ENCODE peak calls at places on chromosomes 1 and 21, in eight cellular contexts. K is lung; S is uterus; Q is breast epithelium; L is mammary epithelial cell; Y is Peyer's patch; N is aorta; O is CD8-positive, alpha-beta memory T cell. D is an unnamed sample. For H3K4me1, the result is how much of the 10 kb centered on the place peaks cover.

GRCh38 chr1:182095946-182096345 is 34.4 kb upstream of the ZNF648 start:
- DNase-seq in Q (no peak), N (no peak), L (peak), Y (no peak), S (no peak), O (no peak), K (no peak), D (no peak)

GRCh38 chr1:231695439-231696255 is 69.1 kb downstream of the DISC1 start:
- DNase-seq in Y (no peak), L (no peak), N (no peak), K (no peak), Q (no peak), O (no peak), S (no peak), D (no peak)

GRCh38 chr1:232591344-232591743 is 38.6 kb downstream of the SIPA1L2 start:
- DNase-seq in Q (no peak), N (no peak), Y (no peak), K (no peak), L (no peak), O (no peak), S (no peak), D (no peak)

GRCh38 chr1:2826736-2827292 is 25.3 kb upstream of the TTC34 start:
- DNase-seq in Y (no peak), O (no peak), N (peak), K (no peak), S (no peak), Q (no peak), L (no peak), D (no peak)

GRCh38 chr1:229874150-229874549 is 192.9 kb upstream of the GALNT2 start:
- DNase-seq in S (no peak), O (no peak), L (peak), N (no peak), Y (no peak), K (no peak), Q (no peak), D (no peak)

GRCh38 chr1:19096036-19096833 is 113.8 kb downstream of the UBR4 start:
- DNase-seq in O (no peak), N (no peak), S (no peak), K (peak), Y (peak), Q (no peak), L (peak), D (peak)

GRCh38 chr1:71717186-71717585 is 565.2 kb downstream of the NEGR1 start:
- DNase-seq in O (no peak), L (no peak), Q (no peak), Y (no peak), N (no peak), S (no peak), K (no peak), D (no peak)

GRCh38 chr21:32516729-32517649 is 68.3 kb downstream of the TCP10L start:
- DNase-seq in N (no peak), L (peak), Q (no peak), O (no peak), S (no peak), Y (no peak), K (no peak), D (no peak)

GRCh38 chr1:202501281-202501680 is 152.8 kb downstream of the PPP1R12B start:
- DNase-seq in L (peak), O (no peak), S (no peak), Y (no peak), Q (no peak), N (no peak), K (no peak), D (no peak)

GRCh38 chr1:51323778-51324177 is 6.6 kb downstream of the TTC39A start:
- DNase-seq in N (no peak), K (no peak), S (no peak), L (no peak), O (no peak), Y (no peak), Q (no peak), D (no peak)

GRCh38 chr1:98963359-98963758 is 41.3 kb downstream of the PLPPR5 start:
- DNase-seq in O (no peak), L (no peak), N (no peak), S (no peak), K (no peak), Y (no peak), Q (no peak), D (no peak)

GRCh38 chr1:94884101-94884875 is 42.6 kb downstream of the CNN3 start:
- DNase-seq in Q (peak), S (peak), L (peak), N (no peak), Y (no peak), K (no peak), O (no peak), D (peak)

GRCh38 chr1:17013598-17014320 is 2.0 kb upstream of the ATP13A2 start:
- DNase-seq in S (no peak), O (no peak), K (peak), L (peak), N (no peak), Q (no peak), Y (peak), D (no peak)

GRCh38 chr21:46180079-46180722 is 4.1 kb downstream of the SPATC1L start:
- DNase-seq in O (no peak), N (no peak), L (no peak), K (no peak), Y (peak), Q (no peak), S (no peak), D (no peak)

GRCh38 chr1:119611701-119612113 is 36.4 kb downstream of the ZNF697 start:
- DNase-seq in Y (peak), S (peak), Q (peak), N (peak), O (peak), K (peak), L (peak), D (peak)

GRCh38 chr1:114088392-114089299 is 65.0 kb downstream of the SYT6 start:
- DNase-seq in Q (no peak), O (no peak), S (no peak), Y (no peak), L (peak), K (no peak), N (no peak), D (no peak)

GRCh38 chr1:9235123-9235513 is 544 bp downstream of the H6PD start:
- DNase-seq in S (no peak), Y (no peak), N (no peak), Q (no peak), O (no peak), L (peak), K (no peak), D (no peak)

GRCh38 chr1:233290609-233291008 is 4.9 kb downstream of the PCNX2 start:
- DNase-seq in L (no peak), Q (no peak), Y (no peak), S (no peak), O (no peak), N (no peak), K (no peak), D (no peak)

GRCh38 chr1:241636291-241636690 is 3.9 kb downstream of the CHML start:
- DNase-seq in Y (no peak), O (no peak), K (no peak), N (no peak), S (no peak), Q (no peak), L (no peak), D (no peak)

GRCh38 chr21:30257773-30258172 is 25.0 kb downstream of the KRTAP24-1 start:
- DNase-seq in O (no peak), Y (peak), L (peak), Q (no peak), K (no peak), N (no peak), S (no peak), D (no peak)

GRCh38 chr1:66533804-66534745 is at the start of gene SGIP1:
- DNase-seq in S (peak), Y (peak), L (no peak), O (no peak), Q (no peak), N (peak), K (no peak), D (no peak)

GRCh38 chr1:45205910-45206721 is at the start of gene ZSWIM5:
- DNase-seq in N (peak), S (peak), L (peak), K (peak), Q (peak), Y (peak), O (peak), D (peak)

GRCh38 chr1:63877021-63877767 is 103.4 kb downstream of the ROR1 start:
- DNase-seq in S (no peak), L (no peak), O (no peak), Q (no peak), N (no peak), Y (no peak), K (no peak), D (no peak)

GRCh38 chr1:66176012-66176715 is 357.8 kb upstream of the SGIP1 start:
- DNase-seq in S (no peak), L (no peak), Q (no peak), N (no peak), K (no peak), O (no peak), Y (no peak), D (no peak)

GRCh38 chr1:20511518-20512428 is 3.8 kb upstream of the MUL1 start:
- DNase-seq in K (no peak), Q (no peak), L (peak), N (no peak), S (no peak), Y (no peak), O (no peak), D (no peak)

GRCh38 chr1:21764615-21765423 is 18.1 kb downstream of the USP48 start:
- DNase-seq in O (no peak), K (peak), N (peak), S (no peak), Y (no peak), L (peak), Q (no peak), D (no peak)

GRCh38 chr21:26653431-26653830 is 80.3 kb upstream of the CYYR1 start:
- DNase-seq in O (no peak), K (no peak), N (no peak), S (no peak), Q (no peak), Y (no peak), L (no peak), D (no peak)

GRCh38 chr1:117664314-117664713 is 58.5 kb downstream of the TENT5C start:
- DNase-seq in N (no peak), Y (peak), K (no peak), L (no peak), S (no peak), Q (no peak), O (peak), D (no peak)

GRCh38 chr1:227234998-227235405 is 83.3 kb downstream of the CDC42BPA start:
- DNase-seq in Y (no peak), Q (no peak), N (no peak), S (no peak), L (peak), O (no peak), K (no peak), D (peak)

GRCh38 chr1:43763497-43763973 is 56.2 kb downstream of the ST3GAL3 start:
- DNase-seq in N (peak), L (peak), Q (peak), K (peak), O (peak), Y (peak), S (peak), D (peak)

DNA sequence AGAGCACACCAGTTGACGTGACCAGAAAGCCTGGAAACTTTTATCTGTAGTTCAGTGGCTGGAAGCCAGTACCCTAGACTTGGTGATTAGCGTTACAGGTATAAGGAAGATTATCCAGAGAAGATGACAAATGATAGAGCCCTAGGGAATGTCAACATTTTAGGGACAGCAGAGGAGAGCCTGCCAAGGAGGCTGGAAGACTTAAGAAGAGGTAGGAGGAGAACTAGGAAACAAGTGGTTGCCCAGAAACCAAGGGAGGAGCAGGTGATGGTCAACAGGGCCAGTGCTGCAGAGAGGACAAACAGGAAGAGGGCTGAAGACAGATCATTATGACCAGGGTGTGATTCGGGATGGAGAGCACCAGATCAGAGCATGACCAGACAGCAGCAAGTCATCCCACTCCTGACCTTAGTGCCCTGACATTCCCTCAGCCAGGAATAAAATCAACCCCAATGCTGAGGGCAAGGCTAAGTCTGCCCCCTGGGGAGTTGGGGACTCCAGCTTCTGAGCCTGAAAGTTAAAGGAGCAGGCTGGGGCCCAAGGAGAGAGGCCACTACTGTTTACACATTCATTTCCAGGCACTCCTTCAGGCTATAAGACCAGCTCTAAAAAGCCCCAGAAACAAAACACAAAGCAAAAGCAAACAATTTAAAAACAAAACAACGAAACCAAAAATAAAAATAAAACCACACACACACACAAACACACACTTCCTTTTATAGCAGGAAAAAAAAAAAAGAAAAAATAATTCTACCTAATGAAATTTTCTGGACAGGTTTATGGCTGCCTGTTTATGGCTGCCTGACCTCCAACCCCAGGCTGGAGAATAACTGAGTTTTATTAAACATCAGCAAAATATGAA is 48.6 kb upstream of the LRRC52 start:
- DNase-seq in S (no peak), N (no peak), O (no peak), Q (no peak), K (no peak), L (no peak), Y (no peak), D (no peak)
- H3K4me1 ChIP-seq in S (under half), N (under half), O (under half), Q (under half), K (under half), L (under half), Y (under half), D (under half)

GRCh38 chr1:198638894-198639319 is at the start of gene PTPRC:
- DNase-seq in Y (no peak), L (no peak), S (no peak), O (no peak), Q (no peak), K (no peak), N (no peak), D (no peak)
- H3K4me3 ChIP-seq in Y (peak), L (no peak), S (no peak), O (peak), Q (peak), K (no peak), N (no peak), D (no peak)

GRCh38 chr1:109386054-109386717 is 11.5 kb downstream of the SORT1 start:
- DNase-seq in S (no peak), L (no peak), Y (no peak), N (no peak), K (no peak), Q (no peak), O (no peak), D (no peak)

GRCh38 chr1:109383850-109384249 is 13.9 kb downstream of the SORT1 start:
- DNase-seq in Y (no peak), O (no peak), N (no peak), K (no peak), S (no peak), Q (no peak), L (no peak), D (no peak)

GRCh38 chr1:109383087-109383779 is 14.5 kb downstream of the SORT1 start:
- DNase-seq in Q (no peak), Y (no peak), O (no peak), L (no peak), K (no peak), N (no peak), S (no peak), D (peak)

GRCh38 chr1:109388208-109388711 is 9.5 kb downstream of the SORT1 start:
- DNase-seq in S (no peak), N (no peak), K (no peak), Y (no peak), Q (no peak), O (no peak), L (no peak), D (no peak)

DNA sequence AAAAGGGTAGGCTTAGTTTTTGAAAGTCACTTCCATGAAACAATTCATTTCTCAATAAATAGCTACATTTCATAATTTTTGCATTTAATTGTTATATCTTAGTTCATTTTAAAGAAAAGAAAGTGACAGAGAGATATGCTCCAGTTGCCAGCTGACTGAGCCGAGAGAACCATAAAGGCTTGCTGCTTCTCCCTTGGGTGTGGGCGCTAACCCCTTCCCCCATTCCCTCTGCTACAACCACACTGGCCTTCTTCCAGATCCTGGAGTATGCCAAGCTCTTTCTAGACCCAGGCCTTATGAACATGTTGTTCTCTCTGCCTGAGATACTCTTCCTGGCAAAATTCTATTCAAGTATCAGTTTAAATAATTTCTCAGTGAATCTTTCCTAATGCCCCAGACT is 12.3 kb downstream of the SORT1 start:
- DNase-seq in N (peak), Y (no peak), Q (no peak), K (no peak), O (no peak), L (no peak), S (no peak), D (no peak)
- H3K4me1 ChIP-seq in N (under half), Y (under half), Q (under half), K (under half), O (under half), L (under half), S (under half), D (under half)

DNA sequence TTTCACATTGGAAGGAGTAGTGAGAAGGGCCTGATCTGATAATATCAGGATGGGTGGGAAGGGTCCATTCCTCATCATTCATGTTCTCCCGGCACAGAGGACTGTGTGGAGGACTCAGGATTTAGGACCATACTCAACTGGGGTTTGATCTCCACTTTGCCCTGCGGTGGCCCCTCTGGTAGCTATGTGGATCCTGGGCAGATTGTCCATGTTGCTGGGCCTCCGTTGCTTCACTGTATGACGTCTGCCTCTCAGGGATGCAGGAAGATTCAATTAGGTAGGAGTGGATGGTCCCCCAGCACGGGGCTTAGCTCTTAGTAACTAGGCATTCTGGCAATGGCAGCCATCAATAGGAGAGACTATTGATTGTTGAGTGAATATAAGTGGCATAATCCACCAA is 2.3 kb downstream of the ETS2 start:
- DNase-seq in K (no peak), O (no peak), Q (no peak), L (no peak), S (no peak), Y (no peak), N (no peak), D (no peak)
- H3K4me3 ChIP-seq in K (peak), O (no peak), Q (peak), L (peak), S (peak), Y (peak), N (peak), D (peak)